ENCODE peak calls at places on chromosomes 12 and 14, in ten cellular contexts. Z is amygdala; B is cardiac muscle cell; I is CD8-positive, alpha-beta T cell; X is GM13977; T is RPMI8226; A is omental fat pad; L is stromal cell of bone marrow; G is caudate nucleus; V is stimulated activated CD4-positive, alpha-beta T cell treated with anti-CD3 and anti-CD28 coated beads, Interleukin-15, amount 100 ng/mL, for 1 hour. P is an unnamed sample.

GRCh38 chr14:32049361-32050103 is 27.6 kb upstream of the ARHGAP5 start:
- DNase-seq in Z (no peak), B (no peak), I (no peak), X (no peak), T (no peak), A (no peak), L (no peak), G (no peak), V (no peak), P (no peak)

GRCh38 chr12:28443337-28443736 is 253.1 kb downstream of the CCDC91 start:
- DNase-seq in Z (no peak), B (no peak), I (no peak), X (no peak), T (no peak), A (no peak), L (no peak), G (no peak), V (no peak), P (no peak)

GRCh38 chr12:116196752-116197718 is 80.5 kb downstream of the MED13L start:
- DNase-seq in Z (no peak), B (peak), I (no peak), X (no peak), T (peak), A (no peak), L (no peak), G (no peak), V (no peak), P (no peak)

GRCh38 chr12:1502441-1502785 is 92.0 kb downstream of the FBXL14 start:
- DNase-seq in Z (no peak), B (no peak), I (no peak), X (no peak), T (no peak), A (no peak), L (no peak), G (no peak), V (no peak), P (no peak)

GRCh38 chr14:65439117-65439516 is 26.6 kb downstream of the FUT8 start:
- DNase-seq in Z (no peak), B (no peak), I (no peak), X (no peak), T (no peak), A (no peak), L (no peak), G (no peak), V (no peak), P (no peak)

GRCh38 chr12:94760786-94761185 is 110.4 kb upstream of the TMCC3 start:
- DNase-seq in Z (no peak), B (no peak), I (no peak), X (no peak), T (no peak), A (no peak), L (no peak), G (no peak), V (no peak), P (no peak)

GRCh38 chr14:66140213-66140918 is 345.8 kb upstream of the CCDC196 start:
- DNase-seq in Z (no peak), B (no peak), I (no peak), X (peak), T (peak), A (no peak), L (no peak), G (no peak), V (no peak), P (no peak)

GRCh38 chr14:73833530-73834257 is 17.9 kb upstream of the PTGR2 start:
- DNase-seq in Z (peak), B (peak), I (no peak), X (no peak), T (no peak), A (no peak), L (no peak), G (peak), V (no peak), P (no peak)

GRCh38 chr12:92987362-92987761 is 58.3 kb upstream of the EEA1 start:
- DNase-seq in Z (no peak), B (peak), I (no peak), X (no peak), T (peak), A (no peak), L (peak), G (peak), V (no peak), P (no peak)

GRCh38 chr14:24982472-24983155 is 67.3 kb downstream of the STXBP6 start:
- DNase-seq in Z (no peak), B (no peak), I (no peak), X (no peak), T (no peak), A (no peak), L (no peak), G (no peak), V (no peak), P (no peak)

GRCh38 chr14:103198429-103199140 is 75.3 kb downstream of the TNFAIP2 start:
- DNase-seq in Z (no peak), B (no peak), I (no peak), X (no peak), T (no peak), A (no peak), L (peak), G (no peak), V (no peak), P (peak)

GRCh38 chr14:44211718-44212117 is 295.4 kb downstream of the FSCB start:
- DNase-seq in Z (no peak), B (no peak), I (no peak), X (no peak), T (no peak), A (no peak), L (no peak), G (no peak), V (no peak), P (no peak)